ENCODE peak calls at places on chromosomes 6 and 20, in four cellular contexts. V, J, X and R are unnamed samples.

GRCh38 chr20:4782373-4782772 is 60.7 kb downstream of the PRND start:
- DNase-seq in V (no peak), X (no peak), J (no peak), R (no peak)

GRCh38 chr20:25622450-25623224 is 1.2 kb downstream of the NANP start:
- DNase-seq in V (no peak), J (no peak), X (peak), R (no peak)

GRCh38 chr20:9515761-9516657 is 1.6 kb downstream of the LAMP5 start:
- DNase-seq in J (no peak), V (no peak), X (no peak), R (no peak)

GRCh38 chr20:10501377-10501776 is 66.3 kb downstream of the SLX4IP start:
- DNase-seq in J (no peak), V (no peak), X (no peak), R (no peak)

GRCh38 chr6:141307309-141307998 is 825.3 kb upstream of the GJE1 start:
- DNase-seq in X (no peak), J (no peak), V (no peak), R (no peak)

GRCh38 chr6:16562498-16562897 is 198.8 kb downstream of the ATXN1 start:
- DNase-seq in J (no peak), V (no peak), X (peak), R (no peak)

GRCh38 chr6:191487-192312 is 100.6 kb upstream of the DUSP22 start:
- DNase-seq in J (no peak), V (no peak), X (no peak), R (no peak)

GRCh38 chr6:3835055-3835731 is 14.0 kb upstream of the FAM50B start:
- DNase-seq in V (peak), X (no peak), J (no peak), R (no peak)

GRCh38 chr6:160005861-160006540 is 37.1 kb downstream of the IGF2R start:
- DNase-seq in X (peak), V (no peak), J (no peak), R (no peak)

GRCh38 chr6:422423-423061 is 31.0 kb downstream of the IRF4 start:
- DNase-seq in X (peak), J (no peak), V (peak), R (no peak)

GRCh38 chr6:7058250-7058923 is 49.4 kb upstream of the RREB1 start:
- DNase-seq in V (peak), J (no peak), X (peak), R (no peak)

GRCh38 chr6:87756858-87757257 is 54.8 kb upstream of the AKIRIN2 start:
- DNase-seq in V (peak), J (no peak), X (peak), R (peak)

GRCh38 chr6:108321253-108321740 is 26.4 kb downstream of the AFG1L start:
- DNase-seq in X (no peak), J (no peak), V (no peak), R (no peak)

GRCh38 chr20:34111057-34111711 is 859 bp downstream of the EIF2S2 start:
- DNase-seq in J (no peak), V (peak), X (peak), R (no peak)

GRCh38 chr20:59933296-59933848 is at the start of gene SYCP2:
- DNase-seq in J (no peak), X (no peak), V (peak), R (no peak)

GRCh38 chr6:167116109-167116837 is 6.6 kb upstream of the CCR6 start:
- DNase-seq in V (no peak), X (no peak), J (no peak), R (no peak)

GRCh38 chr20:59157961-59158541 is 5.6 kb upstream of the ZNF831 start:
- DNase-seq in V (no peak), J (no peak), X (no peak), R (no peak)

GRCh38 chr6:12608016-12608860 is 108.3 kb upstream of the PHACTR1 start:
- DNase-seq in X (peak), J (no peak), V (no peak), R (peak)

GRCh38 chr6:131946992-131947955 is 3.9 kb downstream of the CCN2 start:
- DNase-seq in V (peak), X (peak), J (no peak), R (no peak)

GRCh38 chr6:161139766-161140553 is 133.9 kb downstream of the AGPAT4 start:
- DNase-seq in V (no peak), X (peak), J (no peak), R (no peak)

GRCh38 chr20:57263127-57263609 is 3.3 kb downstream of the BMP7 start:
- DNase-seq in V (no peak), J (no peak), X (no peak), R (no peak)

GRCh38 chr6:33201935-33202334 is 1.3 kb downstream of the SLC39A7 start:
- DNase-seq in J (no peak), V (no peak), X (no peak), R (no peak)

GRCh38 chr20:36845288-36845969 is 30.5 kb upstream of the TLDC2 start:
- DNase-seq in J (no peak), V (no peak), X (no peak), R (no peak)

GRCh38 chr6:83430606-83431544 is at the start of gene ME1:
- DNase-seq in X (peak), J (peak), V (peak), R (peak)

GRCh38 chr20:20277772-20278382 is 90.0 kb upstream of the INSM1 start:
- DNase-seq in J (no peak), V (no peak), X (no peak), R (no peak)

GRCh38 chr20:20273281-20273680 is 94.6 kb upstream of the INSM1 start:
- DNase-seq in J (no peak), X (no peak), V (no peak), R (no peak)

GRCh38 chr20:20271277-20271676 is 96.6 kb upstream of the INSM1 start:
- DNase-seq in V (no peak), X (no peak), J (no peak), R (no peak)

DNA sequence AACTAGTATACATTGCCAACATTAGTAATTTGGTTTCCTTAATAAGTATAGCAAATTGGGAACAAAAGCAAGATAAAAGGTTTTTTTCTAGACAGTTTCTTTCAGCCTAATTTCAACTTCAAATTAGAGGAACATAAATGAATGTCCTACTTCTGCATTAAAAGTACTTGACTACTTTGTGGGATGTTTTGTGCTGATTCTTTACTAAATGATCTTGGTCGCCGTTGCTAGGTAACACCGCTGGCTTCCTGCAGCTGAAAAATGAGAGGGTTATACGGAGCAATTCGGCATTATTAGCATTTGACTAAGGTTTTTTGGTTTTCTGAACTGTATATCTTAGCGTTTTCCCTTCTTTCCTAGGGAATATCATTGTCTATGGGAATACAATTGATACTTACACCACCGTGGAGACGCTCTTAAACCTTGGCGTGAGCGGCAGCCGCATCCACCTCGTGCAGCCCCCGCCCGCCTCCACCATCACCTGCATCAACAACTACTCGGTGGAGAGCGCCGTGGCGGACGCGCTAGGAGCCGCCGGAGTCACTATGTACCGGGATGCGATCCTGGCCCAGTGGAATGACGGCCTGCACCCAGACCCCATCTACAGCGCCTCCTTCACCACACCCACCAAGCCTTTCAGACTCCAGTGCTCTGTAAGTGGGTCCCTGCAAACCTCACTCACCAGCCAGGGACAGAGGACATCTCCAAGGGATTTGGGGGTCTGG is 90.9 kb upstream of the INSM1 start:
- DNase-seq in V (no peak), X (no peak), J (no peak), R (no peak)
- TF ChIP-seq BHLHE40 in V (no peak), X (no peak), J (no peak), R (no peak)

DNA sequence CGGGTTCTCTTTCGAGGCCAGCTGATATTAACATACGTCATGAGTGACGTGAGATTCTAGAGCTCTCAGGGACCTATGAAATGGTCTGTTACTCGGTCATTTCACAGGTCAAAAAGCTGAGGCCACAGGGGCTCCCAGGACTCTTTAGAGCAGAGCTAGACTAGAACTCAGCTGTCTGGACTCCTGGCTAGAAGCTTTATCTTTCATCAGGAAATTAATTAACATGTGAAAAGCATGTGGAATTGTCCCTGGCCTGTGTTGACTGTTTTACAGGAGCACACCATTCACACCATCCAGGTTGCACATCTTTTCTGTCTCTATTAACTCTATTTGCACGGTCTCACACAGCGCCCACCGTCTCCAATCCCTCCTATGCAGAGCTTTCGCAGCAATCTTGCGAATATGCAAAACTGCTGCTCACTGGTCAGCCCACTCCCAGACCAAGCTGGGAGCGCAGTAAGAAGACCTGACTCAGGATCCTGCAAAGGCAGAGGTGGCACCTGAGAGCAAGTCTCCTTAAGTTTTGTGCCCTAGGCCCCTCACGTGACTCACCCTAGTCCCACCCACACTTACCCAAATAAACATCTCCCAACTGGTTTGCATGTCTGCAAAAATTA is 522.5 kb downstream of the CD83 start:
- DNase-seq in V (no peak), X (peak), J (no peak), R (no peak)
- TF ChIP-seq BHLHE40 in V (no peak), X (peak), J (no peak), R (no peak)

GRCh38 chr20:35511814-35512420 is 17.5 kb downstream of the C20orf173 start:
- DNase-seq in V (peak), X (peak), J (peak), R (no peak)
- TF ChIP-seq BHLHE40 in V (no peak), X (no peak), J (no peak), R (no peak)

GRCh38 chr6:55175778-55176084 is 1.4 kb downstream of the HCRTR2 start:
- DNase-seq in J (no peak), X (no peak), V (no peak), R (no peak)
- TF ChIP-seq BHLHE40 in J (no peak), X (no peak), V (no peak), R (no peak)